ENCODE peak calls at places on chromosomes 7 and 10, in seven cellular contexts. One of them, this sample, is unnamed.

GRCh38 chr7:148142660-148143248 is 447.8 kb upstream of the C7orf33 start:
- DNase-seq in mesenchymal stem cell: peak
- DNase-seq in IMR-90: peak
- DNase-seq in neuronal stem cell: peak
- DNase-seq in H9: no peak
- DNase-seq in trophoblast cell: no peak
- DNase-seq in H1: no peak
- DNase-seq in this sample: peak

GRCh38 chr7:99669782-99670181 is 10.0 kb downstream of the CYP3A5 start:
- DNase-seq in mesenchymal stem cell: no peak
- DNase-seq in IMR-90: no peak
- DNase-seq in neuronal stem cell: no peak
- DNase-seq in H9: no peak
- DNase-seq in trophoblast cell: no peak
- DNase-seq in H1: no peak
- DNase-seq in this sample: no peak

GRCh38 chr10:133318494-133319127 is 9.9 kb downstream of the ZNF511 start:
- DNase-seq in mesenchymal stem cell: peak
- DNase-seq in IMR-90: peak
- DNase-seq in neuronal stem cell: no peak
- DNase-seq in H9: peak
- DNase-seq in trophoblast cell: peak
- DNase-seq in H1: peak
- DNase-seq in this sample: peak

GRCh38 chr10:118107040-118107439 is 60.3 kb upstream of the RAB11FIP2 start:
- DNase-seq in mesenchymal stem cell: no peak
- DNase-seq in IMR-90: no peak
- DNase-seq in neuronal stem cell: no peak
- DNase-seq in H9: no peak
- DNase-seq in trophoblast cell: no peak
- DNase-seq in H1: no peak
- DNase-seq in this sample: no peak

GRCh38 chr7:140541513-140542192 is 62.3 kb upstream of the MKRN1 start:
- DNase-seq in mesenchymal stem cell: peak
- DNase-seq in IMR-90: peak
- DNase-seq in neuronal stem cell: peak
- DNase-seq in H9: peak
- DNase-seq in trophoblast cell: no peak
- DNase-seq in H1: peak
- DNase-seq in this sample: peak

GRCh38 chr7:130090745-130091532 is 20.6 kb downstream of the KLHDC10 start:
- DNase-seq in mesenchymal stem cell: no peak
- DNase-seq in IMR-90: no peak
- DNase-seq in neuronal stem cell: no peak
- DNase-seq in H9: no peak
- DNase-seq in trophoblast cell: peak
- DNase-seq in H1: no peak
- DNase-seq in this sample: no peak

GRCh38 chr10:10589540-10589939 is 428.1 kb upstream of the CELF2 start:
- DNase-seq in mesenchymal stem cell: peak
- DNase-seq in IMR-90: peak
- DNase-seq in neuronal stem cell: no peak
- DNase-seq in H9: no peak
- DNase-seq in trophoblast cell: no peak
- DNase-seq in H1: no peak
- DNase-seq in this sample: peak

GRCh38 chr7:154633641-154634040 is 369.3 kb downstream of the PAXIP1 start:
- DNase-seq in mesenchymal stem cell: no peak
- DNase-seq in IMR-90: no peak
- DNase-seq in neuronal stem cell: no peak
- DNase-seq in H9: no peak
- DNase-seq in trophoblast cell: no peak
- DNase-seq in H1: no peak
- DNase-seq in this sample: no peak

GRCh38 chr10:113161061-113161460 is 211.0 kb downstream of the TCF7L2 start:
- DNase-seq in mesenchymal stem cell: no peak
- DNase-seq in IMR-90: no peak
- DNase-seq in neuronal stem cell: no peak
- DNase-seq in H9: no peak
- DNase-seq in trophoblast cell: no peak
- DNase-seq in H1: no peak
- DNase-seq in this sample: no peak

GRCh38 chr7:84176716-84177115 is 17.9 kb downstream of the SEMA3A start:
- DNase-seq in mesenchymal stem cell: peak
- DNase-seq in IMR-90: peak
- DNase-seq in neuronal stem cell: no peak
- DNase-seq in H9: no peak
- DNase-seq in trophoblast cell: no peak
- DNase-seq in H1: no peak
- DNase-seq in this sample: no peak

GRCh38 chr7:151897951-151898686 is 21.2 kb upstream of the PRKAG2 start:
- DNase-seq in mesenchymal stem cell: no peak
- DNase-seq in IMR-90: no peak
- DNase-seq in neuronal stem cell: no peak
- DNase-seq in H9: no peak
- DNase-seq in trophoblast cell: no peak
- DNase-seq in H1: no peak
- DNase-seq in this sample: no peak

GRCh38 chr10:15453921-15454320 is 82.8 kb upstream of the FAM171A1 start:
- DNase-seq in mesenchymal stem cell: no peak
- DNase-seq in IMR-90: no peak
- DNase-seq in neuronal stem cell: no peak
- DNase-seq in H9: no peak
- DNase-seq in trophoblast cell: no peak
- DNase-seq in H1: no peak
- DNase-seq in this sample: no peak

GRCh38 chr10:5752301-5752871 is 60.8 kb downstream of the GDI2 start:
- DNase-seq in mesenchymal stem cell: no peak
- DNase-seq in IMR-90: no peak
- DNase-seq in neuronal stem cell: no peak
- DNase-seq in H9: no peak
- DNase-seq in trophoblast cell: no peak
- DNase-seq in H1: no peak
- DNase-seq in this sample: no peak

GRCh38 chr7:13903997-13904396 is 85.5 kb downstream of the ETV1 start:
- DNase-seq in mesenchymal stem cell: peak
- DNase-seq in IMR-90: peak
- DNase-seq in neuronal stem cell: no peak
- DNase-seq in H9: no peak
- DNase-seq in trophoblast cell: peak
- DNase-seq in H1: no peak
- DNase-seq in this sample: no peak

GRCh38 chr10:42992156-42992956 is 84.5 kb upstream of the RET start:
- DNase-seq in mesenchymal stem cell: no peak
- DNase-seq in IMR-90: no peak
- DNase-seq in neuronal stem cell: no peak
- DNase-seq in H9: peak
- DNase-seq in trophoblast cell: no peak
- DNase-seq in H1: no peak
- DNase-seq in this sample: no peak

GRCh38 chr7:101666751-101667150 is 37.7 kb upstream of the MYL10 start:
- DNase-seq in mesenchymal stem cell: no peak
- DNase-seq in IMR-90: no peak
- DNase-seq in neuronal stem cell: no peak
- DNase-seq in H9: no peak
- DNase-seq in trophoblast cell: no peak
- DNase-seq in H1: no peak
- DNase-seq in this sample: no peak

GRCh38 chr7:52540041-52540440 is 495.4 kb upstream of the POM121L12 start:
- DNase-seq in mesenchymal stem cell: peak
- DNase-seq in IMR-90: no peak
- DNase-seq in neuronal stem cell: no peak
- DNase-seq in H9: no peak
- DNase-seq in trophoblast cell: no peak
- DNase-seq in H1: no peak
- DNase-seq in this sample: no peak

GRCh38 chr7:148626828-148627227 is 36.3 kb downstream of the C7orf33 start:
- DNase-seq in mesenchymal stem cell: no peak
- DNase-seq in IMR-90: no peak
- DNase-seq in neuronal stem cell: no peak
- DNase-seq in H9: no peak
- DNase-seq in trophoblast cell: no peak
- DNase-seq in H1: no peak
- DNase-seq in this sample: no peak

GRCh38 chr10:114304566-114305421 is 65.7 kb downstream of the VWA2 start:
- DNase-seq in mesenchymal stem cell: no peak
- DNase-seq in IMR-90: no peak
- DNase-seq in neuronal stem cell: peak
- DNase-seq in H9: peak
- DNase-seq in trophoblast cell: no peak
- DNase-seq in H1: peak
- DNase-seq in this sample: peak

DNA sequence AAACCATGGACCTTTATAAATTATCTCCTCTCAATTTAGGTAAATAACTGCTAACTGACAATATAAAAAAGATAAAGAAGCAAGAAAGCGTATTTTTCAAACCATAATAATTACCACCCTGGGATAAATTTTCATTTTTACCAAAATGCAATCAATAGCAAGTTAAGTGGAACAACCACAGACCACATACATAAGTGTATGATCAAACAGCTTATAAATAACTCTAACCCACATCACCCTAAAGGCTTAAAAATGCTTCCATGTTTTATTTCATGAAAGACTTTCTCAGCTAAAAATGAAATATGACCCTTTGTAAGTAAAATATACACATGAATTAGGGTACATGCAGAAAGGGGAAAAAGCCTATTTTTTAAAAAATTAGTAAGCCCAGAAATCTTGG is 156.5 kb downstream of the SGMS1 start:
- DNase-seq in mesenchymal stem cell: no peak
- DNase-seq in IMR-90: no peak
- DNase-seq in neuronal stem cell: no peak
- DNase-seq in H9: no peak
- DNase-seq in trophoblast cell: no peak
- DNase-seq in H1: no peak
- DNase-seq in this sample: no peak
- H3K23ac ChIP-seq in mesenchymal stem cell: no peak
- H3K23ac ChIP-seq in IMR-90: no peak
- H3K23ac ChIP-seq in neuronal stem cell: no peak
- H3K23ac ChIP-seq in H9: no peak
- H3K23ac ChIP-seq in trophoblast cell: no peak
- H3K23ac ChIP-seq in H1: no peak
- H3K23ac ChIP-seq in this sample: no peak

GRCh38 chr7:105839271-105839670 is 37.1 kb downstream of the ATXN7L1 start:
- DNase-seq in mesenchymal stem cell: no peak
- DNase-seq in IMR-90: no peak
- DNase-seq in neuronal stem cell: no peak
- DNase-seq in H9: no peak
- DNase-seq in trophoblast cell: no peak
- DNase-seq in H1: no peak
- DNase-seq in this sample: no peak
- H3K23ac ChIP-seq in mesenchymal stem cell: no peak
- H3K23ac ChIP-seq in IMR-90: no peak
- H3K23ac ChIP-seq in neuronal stem cell: no peak
- H3K23ac ChIP-seq in H9: no peak
- H3K23ac ChIP-seq in trophoblast cell: no peak
- H3K23ac ChIP-seq in H1: no peak
- H3K23ac ChIP-seq in this sample: no peak

GRCh38 chr7:21565614-21566013 is 22.8 kb downstream of the DNAH11 start:
- DNase-seq in mesenchymal stem cell: no peak
- DNase-seq in IMR-90: no peak
- DNase-seq in neuronal stem cell: no peak
- DNase-seq in H9: no peak
- DNase-seq in trophoblast cell: no peak
- DNase-seq in H1: no peak
- DNase-seq in this sample: no peak

GRCh38 chr7:21572331-21572730 is 29.5 kb downstream of the DNAH11 start:
- DNase-seq in mesenchymal stem cell: no peak
- DNase-seq in IMR-90: no peak
- DNase-seq in neuronal stem cell: no peak
- DNase-seq in H9: no peak
- DNase-seq in trophoblast cell: no peak
- DNase-seq in H1: no peak
- DNase-seq in this sample: no peak

GRCh38 chr7:21566094-21566493 is 23.3 kb downstream of the DNAH11 start:
- DNase-seq in mesenchymal stem cell: no peak
- DNase-seq in IMR-90: no peak
- DNase-seq in neuronal stem cell: no peak
- DNase-seq in H9: no peak
- DNase-seq in trophoblast cell: no peak
- DNase-seq in H1: no peak
- DNase-seq in this sample: no peak

GRCh38 chr7:21572914-21573313 is 30.1 kb downstream of the DNAH11 start:
- DNase-seq in mesenchymal stem cell: no peak
- DNase-seq in IMR-90: no peak
- DNase-seq in neuronal stem cell: no peak
- DNase-seq in H9: no peak
- DNase-seq in trophoblast cell: no peak
- DNase-seq in H1: no peak
- DNase-seq in this sample: no peak

DNA sequence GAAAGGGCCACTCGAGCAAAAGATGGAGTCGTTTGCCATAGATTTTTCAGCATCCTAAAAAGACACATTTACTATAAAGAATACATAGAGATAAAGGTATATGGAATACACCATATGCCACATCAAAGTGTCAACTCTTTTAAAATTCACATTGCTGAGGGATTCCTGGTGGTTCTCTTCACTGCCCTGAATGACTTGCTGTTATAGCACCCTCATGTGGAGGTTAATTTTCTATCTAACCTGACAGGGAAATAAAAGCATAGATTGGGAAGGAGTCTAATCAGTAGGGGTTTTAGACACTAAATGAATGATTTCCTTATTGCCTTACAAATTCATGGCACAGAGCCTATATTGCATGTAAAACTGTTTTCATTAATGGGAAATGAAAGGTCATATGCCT is 25.9 kb downstream of the DNAH11 start:
- DNase-seq in mesenchymal stem cell: no peak
- DNase-seq in IMR-90: no peak
- DNase-seq in neuronal stem cell: no peak
- DNase-seq in H9: no peak
- DNase-seq in trophoblast cell: no peak
- DNase-seq in H1: no peak
- DNase-seq in this sample: peak
- H3K23ac ChIP-seq in mesenchymal stem cell: no peak
- H3K23ac ChIP-seq in IMR-90: no peak
- H3K23ac ChIP-seq in neuronal stem cell: no peak
- H3K23ac ChIP-seq in H9: no peak
- H3K23ac ChIP-seq in trophoblast cell: no peak
- H3K23ac ChIP-seq in H1: no peak
- H3K23ac ChIP-seq in this sample: no peak

GRCh38 chr10:20002657-20003056 is 186.4 kb downstream of the PLXDC2 start:
- DNase-seq in mesenchymal stem cell: no peak
- DNase-seq in IMR-90: no peak
- DNase-seq in neuronal stem cell: no peak
- DNase-seq in H9: no peak
- DNase-seq in trophoblast cell: no peak
- DNase-seq in H1: no peak
- DNase-seq in this sample: no peak

GRCh38 chr10:20004087-20004523 is 187.9 kb downstream of the PLXDC2 start:
- DNase-seq in mesenchymal stem cell: peak
- DNase-seq in IMR-90: peak
- DNase-seq in neuronal stem cell: no peak
- DNase-seq in H9: no peak
- DNase-seq in trophoblast cell: peak
- DNase-seq in H1: no peak
- DNase-seq in this sample: no peak

GRCh38 chr10:20005638-20006037 is 189.4 kb downstream of the PLXDC2 start:
- DNase-seq in mesenchymal stem cell: no peak
- DNase-seq in IMR-90: no peak
- DNase-seq in neuronal stem cell: no peak
- DNase-seq in H9: no peak
- DNase-seq in trophoblast cell: no peak
- DNase-seq in H1: no peak
- DNase-seq in this sample: no peak

GRCh38 chr10:20007426-20007825 is 191.2 kb downstream of the PLXDC2 start:
- DNase-seq in mesenchymal stem cell: no peak
- DNase-seq in IMR-90: peak
- DNase-seq in neuronal stem cell: no peak
- DNase-seq in H9: no peak
- DNase-seq in trophoblast cell: no peak
- DNase-seq in H1: no peak
- DNase-seq in this sample: no peak

GRCh38 chr10:20006169-20006870 is 190.1 kb downstream of the PLXDC2 start:
- DNase-seq in mesenchymal stem cell: no peak
- DNase-seq in IMR-90: no peak
- DNase-seq in neuronal stem cell: no peak
- DNase-seq in H9: no peak
- DNase-seq in trophoblast cell: no peak
- DNase-seq in H1: no peak
- DNase-seq in this sample: no peak
- H3K23ac ChIP-seq in mesenchymal stem cell: no peak
- H3K23ac ChIP-seq in IMR-90: no peak
- H3K23ac ChIP-seq in neuronal stem cell: no peak
- H3K23ac ChIP-seq in H9: no peak
- H3K23ac ChIP-seq in trophoblast cell: no peak
- H3K23ac ChIP-seq in H1: no peak
- H3K23ac ChIP-seq in this sample: no peak